ENCODE peak calls at places on chromosome 21, in four cellular contexts. E, X, C and D are unnamed samples.
A peak's percentile ranks its signal among the peaks of the same experiment; 100 is the strongest.

GRCh38 chr21:22138297-22139016 is 1140.2 kb downstream of the NCAM2 start:
- DNase-seq in E (no peak), X (no peak), C (no peak), D (no peak)

GRCh38 chr21:17250651-17251294 is 262.1 kb upstream of the CXADR start:
- DNase-seq in E (no peak), X (no peak), C (no peak), D (peak; percentile 42)

GRCh38 chr21:45257673-45258341 is 29.9 kb downstream of the POFUT2 start:
- DNase-seq in E (no peak), X (no peak), C (no peak), D (no peak)

GRCh38 chr21:16422702-16423101 is 692.9 kb downstream of the USP25 start:
- DNase-seq in E (no peak), X (no peak), C (no peak), D (no peak)

GRCh38 chr21:16193758-16194606 is 464.2 kb downstream of the USP25 start:
- DNase-seq in E (peak; percentile 24), X (no peak), C (no peak), D (peak; percentile 60)

GRCh38 chr21:21751286-21751685 is 753.1 kb downstream of the NCAM2 start:
- DNase-seq in E (no peak), X (no peak), C (no peak), D (no peak)

GRCh38 chr21:33069994-33070811 is at the start of gene OLIG1:
- DNase-seq in E (peak; percentile 82), X (no peak), C (no peak), D (peak; percentile 88)

GRCh38 chr21:45788198-45788597 is 144.7 kb downstream of the PCBP3 start:
- DNase-seq in E (no peak), X (no peak), C (no peak), D (no peak)

GRCh38 chr21:8991968-8992621 is 1529.3 kb upstream of the TPTE start:
- DNase-seq in E (no peak), X (no peak), C (peak; percentile 15), D (no peak)

GRCh38 chr21:45366476-45366875 is 38.5 kb upstream of the COL18A1 start:
- DNase-seq in E (no peak), X (no peak), C (no peak), D (no peak)

GRCh38 chr21:32131960-32132359 is 146.9 kb downstream of the MIS18A start:
- DNase-seq in E (no peak), X (peak; percentile 20), C (peak; percentile 46), D (no peak)

GRCh38 chr21:27513016-27513415 is 546.1 kb upstream of the ADAMTS5 start:
- DNase-seq in E (no peak), X (no peak), C (no peak), D (no peak)

GRCh38 chr21:15741510-15741909 is 11.7 kb downstream of the USP25 start:
- DNase-seq in E (no peak), X (no peak), C (no peak), D (no peak)

GRCh38 chr21:18951291-18952038 is 547.9 kb upstream of the TMPRSS15 start:
- DNase-seq in E (peak; percentile 50), X (no peak), C (peak; percentile 6), D (peak; percentile 37)

GRCh38 chr21:17050156-17050555 is 462.7 kb upstream of the CXADR start:
- DNase-seq in E (no peak), X (no peak), C (no peak), D (no peak)

GRCh38 chr21:26194811-26195251 is 24.3 kb upstream of the APP start:
- DNase-seq in E (no peak), X (no peak), C (no peak), D (no peak)

GRCh38 chr21:45264146-45264918 is 23.4 kb downstream of the POFUT2 start:
- DNase-seq in E (no peak), X (no peak), C (no peak), D (no peak)

GRCh38 chr21:25878334-25878733 is 143.6 kb downstream of the GABPA start:
- DNase-seq in E (no peak), X (no peak), C (no peak), D (no peak)

GRCh38 chr21:44611551-44611950 is 328 bp upstream of the KRTAP10-8 start:
- DNase-seq in E (no peak), X (no peak), C (no peak), D (no peak)

GRCh38 chr21:36179145-36179544 is 22.5 kb downstream of the DOP1B start:
- DNase-seq in E (no peak), X (no peak), C (no peak), D (no peak)
- TF ChIP-seq ELF4 in E (no peak), X (no peak), C (no peak), D (no peak)

GRCh38 chr21:41777934-41778815 is 11.3 kb upstream of the RIPK4 start:
- DNase-seq in E (peak; percentile 97), X (peak; percentile 51), C (peak; percentile 63), D (peak; percentile 83)

GRCh38 chr21:41778974-41779600 is 12.2 kb upstream of the RIPK4 start:
- DNase-seq in E (peak; percentile 51), X (peak; percentile 62), C (peak; percentile 46), D (no peak)

GRCh38 chr21:41781047-41781405 is 14.2 kb upstream of the RIPK4 start:
- DNase-seq in E (no peak), X (no peak), C (no peak), D (no peak)

GRCh38 chr21:41780337-41781046 is 13.6 kb upstream of the RIPK4 start:
- DNase-seq in E (no peak), X (no peak), C (no peak), D (no peak)

DNA sequence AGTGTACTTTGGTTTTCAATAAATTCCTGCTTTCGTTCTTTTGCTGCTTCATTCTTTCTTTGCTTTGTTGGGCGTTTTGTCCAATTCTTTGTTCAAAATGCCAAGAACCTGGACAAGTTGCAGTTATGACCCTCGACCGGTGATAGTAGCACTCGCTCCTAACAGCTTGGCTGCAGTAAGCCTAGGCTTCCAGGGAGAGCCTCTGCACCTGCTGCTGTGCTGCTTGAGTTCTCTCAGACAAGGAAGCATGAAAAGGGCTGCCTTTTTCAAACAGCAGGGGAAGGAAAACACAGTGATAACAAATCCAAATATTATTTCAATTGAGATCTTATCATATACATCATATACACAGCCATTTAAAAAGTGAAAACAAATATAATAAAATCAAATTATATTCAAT is 12.8 kb upstream of the RIPK4 start:
- DNase-seq in E (no peak), X (no peak), C (no peak), D (no peak)
- TF ChIP-seq ELF4 in E (no peak), X (no peak), C (no peak), D (no peak)

GRCh38 chr21:41167348-41168342 is at the start of gene BACE2:
- DNase-seq in E (peak; percentile 69), X (no peak), C (peak; percentile 75), D (peak; percentile 72)
- TF ChIP-seq ELF4 in E (no peak), X (no peak), C (no peak), D (no peak)

DNA sequence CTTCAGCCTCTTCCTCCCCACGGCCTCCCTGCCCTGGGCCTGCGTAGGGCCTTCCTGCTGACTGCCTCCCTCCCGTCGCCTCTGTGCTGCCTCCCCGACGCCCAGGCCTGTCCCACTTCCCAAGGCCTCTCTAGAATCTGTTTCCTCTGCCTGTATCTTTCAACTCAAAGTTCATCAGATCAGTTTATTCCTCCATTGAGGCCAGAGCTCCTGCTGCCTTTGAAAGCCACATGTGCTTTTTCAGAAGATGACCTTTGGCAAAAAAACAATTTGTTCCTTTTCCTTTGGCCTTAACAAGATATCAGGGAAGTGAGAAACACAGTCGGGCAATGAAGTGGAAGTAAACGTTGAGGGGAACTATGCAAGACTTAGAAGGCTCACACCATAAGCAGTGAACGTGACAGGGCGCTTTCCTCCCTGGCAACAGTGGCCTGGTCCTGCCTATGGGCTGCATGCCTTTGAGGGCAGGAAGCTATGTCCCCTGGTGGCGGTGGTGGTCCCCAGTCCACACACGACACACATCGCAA is 85.9 kb downstream of the PSMG1 start:
- DNase-seq in E (no peak), X (no peak), C (no peak), D (no peak)
- TF ChIP-seq ELF4 in E (no peak), X (no peak), C (no peak), D (no peak)

DNA sequence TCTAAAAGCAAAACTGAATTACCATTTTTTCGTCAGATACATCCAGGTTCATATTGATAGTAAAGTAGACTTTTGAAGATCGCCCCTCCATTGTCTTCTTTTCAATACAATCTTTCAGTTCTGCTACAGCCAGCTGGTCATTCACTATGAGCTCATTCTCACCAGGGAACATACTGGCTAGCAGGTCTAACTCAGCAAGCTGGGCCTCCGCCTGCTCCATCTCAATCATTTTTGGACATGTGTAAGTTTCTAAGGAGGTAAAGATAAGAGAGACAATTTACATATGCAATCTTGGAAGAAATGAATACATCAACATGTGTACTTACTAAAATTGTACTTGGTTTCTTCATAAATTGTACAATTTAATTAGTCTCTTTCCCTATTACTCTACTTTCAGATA is 10.8 kb downstream of the RWDD2B start:
- DNase-seq in E (no peak), X (no peak), C (no peak), D (no peak)
- TF ChIP-seq ELF4 in E (no peak), X (no peak), C (no peak), D (no peak)

GRCh38 chr21:36550761-36551160 is 70.8 kb upstream of the CLDN14 start:
- DNase-seq in E (no peak), X (no peak), C (no peak), D (no peak)
- TF ChIP-seq ELF4 in E (no peak), X (no peak), C (no peak), D (no peak)

GRCh38 chr21:35376406-35377135 is 327.5 kb upstream of the RUNX1 start:
- DNase-seq in E (no peak), X (no peak), C (no peak), D (no peak)

GRCh38 chr21:35377505-35378090 is 328.5 kb upstream of the RUNX1 start:
- DNase-seq in E (no peak), X (no peak), C (no peak), D (no peak)

GRCh38 chr21:35381743-35382310 is 332.7 kb upstream of the RUNX1 start:
- DNase-seq in E (no peak), X (no peak), C (no peak), D (no peak)

GRCh38 chr21:35375115-35375514 is 326.0 kb upstream of the RUNX1 start:
- DNase-seq in E (no peak), X (no peak), C (no peak), D (no peak)

DNA sequence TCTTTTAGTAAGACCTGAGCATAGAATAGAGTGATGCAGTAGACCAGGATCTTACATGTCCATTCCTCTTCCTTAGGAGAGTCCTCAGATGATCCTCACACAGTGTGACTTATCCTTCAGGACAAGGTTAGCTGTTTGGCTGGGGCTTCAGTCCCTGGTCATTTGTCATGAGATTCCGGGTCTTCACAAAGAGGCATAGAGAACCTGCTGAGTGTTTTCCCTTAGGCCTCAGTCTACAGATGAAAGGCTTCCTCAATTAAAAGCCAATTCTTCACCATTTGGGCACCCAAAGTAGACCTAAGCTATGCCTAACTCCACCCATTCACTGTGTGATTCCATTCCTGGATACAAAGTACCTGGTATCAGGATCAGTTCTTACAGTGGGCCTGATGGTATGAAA is 329.8 kb upstream of the RUNX1 start:
- DNase-seq in E (no peak), X (no peak), C (no peak), D (no peak)
- TF ChIP-seq ELF4 in E (no peak), X (no peak), C (no peak), D (no peak)